ENCODE peak calls at places on chromosomes 11 and 22, in seven cellular contexts. One of them, this sample, is unnamed.

GRCh38 chr11:35609656-35610055 is 8.6 kb upstream of the FJX1 start:
- DNase-seq in psoas muscle: no peak
- DNase-seq in T-helper 2 cell: no peak
- DNase-seq in endothelial cell: no peak
- DNase-seq in sigmoid colon: no peak
- DNase-seq in Ammon's horn: no peak
- DNase-seq in PC-3: no peak
- DNase-seq in this sample: no peak

GRCh38 chr11:45313211-45313865 is 27.2 kb upstream of the SYT13 start:
- DNase-seq in T-helper 2 cell: no peak
- DNase-seq in endothelial cell: no peak
- DNase-seq in sigmoid colon: no peak
- DNase-seq in PC-3: no peak
- DNase-seq in psoas muscle: no peak
- DNase-seq in Ammon's horn: no peak
- DNase-seq in this sample: no peak

GRCh38 chr11:47395225-47396048 is 13.0 kb upstream of the SLC39A13 start:
- DNase-seq in sigmoid colon: no peak
- DNase-seq in Ammon's horn: peak
- DNase-seq in T-helper 2 cell: no peak
- DNase-seq in endothelial cell: no peak
- DNase-seq in PC-3: no peak
- DNase-seq in psoas muscle: no peak
- DNase-seq in this sample: no peak

GRCh38 chr11:130897262-130898182 is 18.8 kb downstream of the SNX19 start:
- DNase-seq in endothelial cell: no peak
- DNase-seq in sigmoid colon: peak
- DNase-seq in T-helper 2 cell: no peak
- DNase-seq in psoas muscle: peak
- DNase-seq in Ammon's horn: peak
- DNase-seq in PC-3: peak
- DNase-seq in this sample: no peak

GRCh38 chr11:10355257-10355661 is 50.4 kb downstream of the ADM start:
- DNase-seq in psoas muscle: no peak
- DNase-seq in Ammon's horn: no peak
- DNase-seq in T-helper 2 cell: no peak
- DNase-seq in sigmoid colon: no peak
- DNase-seq in endothelial cell: no peak
- DNase-seq in PC-3: no peak
- DNase-seq in this sample: no peak

GRCh38 chr11:128488471-128488870 is 98.9 kb downstream of the ETS1 start:
- DNase-seq in psoas muscle: no peak
- DNase-seq in Ammon's horn: no peak
- DNase-seq in endothelial cell: no peak
- DNase-seq in sigmoid colon: no peak
- DNase-seq in PC-3: peak
- DNase-seq in T-helper 2 cell: no peak
- DNase-seq in this sample: no peak

GRCh38 chr11:131109256-131109655 is 193.0 kb upstream of the SNX19 start:
- DNase-seq in PC-3: peak
- DNase-seq in sigmoid colon: no peak
- DNase-seq in psoas muscle: no peak
- DNase-seq in endothelial cell: no peak
- DNase-seq in Ammon's horn: no peak
- DNase-seq in T-helper 2 cell: no peak
- DNase-seq in this sample: no peak

GRCh38 chr11:48170840-48171233 is 45.8 kb upstream of the OR4B1 start:
- DNase-seq in sigmoid colon: no peak
- DNase-seq in psoas muscle: no peak
- DNase-seq in Ammon's horn: peak
- DNase-seq in T-helper 2 cell: peak
- DNase-seq in endothelial cell: no peak
- DNase-seq in PC-3: no peak
- DNase-seq in this sample: no peak

GRCh38 chr11:110833033-110833484 is 120.8 kb upstream of the ARHGAP20 start:
- DNase-seq in sigmoid colon: no peak
- DNase-seq in T-helper 2 cell: no peak
- DNase-seq in psoas muscle: no peak
- DNase-seq in endothelial cell: no peak
- DNase-seq in PC-3: peak
- DNase-seq in Ammon's horn: no peak
- DNase-seq in this sample: no peak

GRCh38 chr22:50610041-50610451 is 9.5 kb downstream of the MAPK8IP2 start:
- DNase-seq in sigmoid colon: no peak
- DNase-seq in T-helper 2 cell: no peak
- DNase-seq in Ammon's horn: no peak
- DNase-seq in psoas muscle: no peak
- DNase-seq in endothelial cell: no peak
- DNase-seq in PC-3: no peak
- DNase-seq in this sample: no peak

GRCh38 chr11:16007514-16007913 is 348.8 kb downstream of the SOX6 start:
- DNase-seq in sigmoid colon: no peak
- DNase-seq in PC-3: no peak
- DNase-seq in endothelial cell: no peak
- DNase-seq in Ammon's horn: no peak
- DNase-seq in psoas muscle: no peak
- DNase-seq in T-helper 2 cell: no peak
- DNase-seq in this sample: no peak

GRCh38 chr11:73951797-73952196 is 971 bp downstream of the DNAJB13 start:
- DNase-seq in sigmoid colon: peak
- DNase-seq in T-helper 2 cell: no peak
- DNase-seq in endothelial cell: no peak
- DNase-seq in Ammon's horn: no peak
- DNase-seq in psoas muscle: no peak
- DNase-seq in PC-3: peak
- DNase-seq in this sample: no peak

GRCh38 chr11:57641011-57641410 is 8.7 kb downstream of the YPEL4 start:
- DNase-seq in T-helper 2 cell: no peak
- DNase-seq in psoas muscle: peak
- DNase-seq in Ammon's horn: peak
- DNase-seq in PC-3: no peak
- DNase-seq in sigmoid colon: peak
- DNase-seq in endothelial cell: no peak
- DNase-seq in this sample: no peak

GRCh38 chr11:70341881-70342429 is 56.4 kb upstream of the CTTN start:
- DNase-seq in T-helper 2 cell: no peak
- DNase-seq in Ammon's horn: no peak
- DNase-seq in PC-3: no peak
- DNase-seq in endothelial cell: no peak
- DNase-seq in sigmoid colon: no peak
- DNase-seq in psoas muscle: no peak
- DNase-seq in this sample: no peak

GRCh38 chr11:61367406-61367805 is 5.2 kb downstream of the TMEM138 start:
- DNase-seq in endothelial cell: no peak
- DNase-seq in Ammon's horn: no peak
- DNase-seq in T-helper 2 cell: no peak
- DNase-seq in psoas muscle: no peak
- DNase-seq in PC-3: no peak
- DNase-seq in sigmoid colon: no peak
- DNase-seq in this sample: no peak

GRCh38 chr11:76459299-76459698 is 14.5 kb downstream of the EMSY start:
- DNase-seq in endothelial cell: no peak
- DNase-seq in Ammon's horn: no peak
- DNase-seq in T-helper 2 cell: no peak
- DNase-seq in PC-3: peak
- DNase-seq in sigmoid colon: no peak
- DNase-seq in psoas muscle: no peak
- DNase-seq in this sample: no peak

GRCh38 chr11:40227730-40228129 is 1231.7 kb downstream of the LRRC4C start:
- DNase-seq in endothelial cell: no peak
- DNase-seq in sigmoid colon: no peak
- DNase-seq in PC-3: no peak
- DNase-seq in T-helper 2 cell: no peak
- DNase-seq in psoas muscle: no peak
- DNase-seq in Ammon's horn: no peak
- DNase-seq in this sample: no peak

GRCh38 chr11:132538642-132539041 is 993.7 kb downstream of the OPCML start:
- DNase-seq in Ammon's horn: no peak
- DNase-seq in psoas muscle: no peak
- DNase-seq in endothelial cell: no peak
- DNase-seq in T-helper 2 cell: no peak
- DNase-seq in sigmoid colon: no peak
- DNase-seq in PC-3: no peak
- DNase-seq in this sample: no peak

This sample was measured in CD4-positive, CD25-positive, alpha-beta regulatory T cell.